ENCODE peak calls at places on chromosomes 12 and 14, in five cellular contexts. B is endothelial cell, C is omental fat pad, J is glutamatergic neuron, U is fibroblast of lung. I is an unnamed sample.

GRCh38 chr14:36940476-36940875 is 231.9 kb downstream of the SLC25A21 start:
- DNase-seq in B (no peak), J (no peak), U (no peak), C (no peak), I (no peak)

GRCh38 chr14:37597538-37598084 is 2.2 kb downstream of the TTC6 start:
- DNase-seq in B (peak), C (no peak), U (no peak), J (peak), I (no peak)

GRCh38 chr12:128259556-128260070 is 7.4 kb upstream of the TMEM132C start:
- DNase-seq in J (peak), U (peak), B (no peak), C (peak), I (peak)

GRCh38 chr14:53888535-53889386 is 67.9 kb downstream of the BMP4 start:
- DNase-seq in J (no peak), U (no peak), C (no peak), B (no peak), I (no peak)

GRCh38 chr12:2495452-2496112 is 299.2 kb upstream of the FKBP4 start:
- DNase-seq in U (no peak), B (no peak), J (no peak), C (no peak), I (no peak)

GRCh38 chr12:76569685-76570604 is 10.4 kb upstream of the OSBPL8 start:
- DNase-seq in J (no peak), B (no peak), U (no peak), C (no peak), I (no peak)

GRCh38 chr14:78567343-78567742 is 397.2 kb downstream of the NRXN3 start:
- DNase-seq in U (no peak), C (no peak), J (no peak), B (no peak), I (no peak)

GRCh38 chr14:65169351-65169750 is 67.0 kb upstream of the MAX start:
- DNase-seq in C (no peak), U (peak), J (no peak), B (no peak), I (no peak)

GRCh38 chr12:45388545-45388944 is 172.7 kb downstream of the ANO6 start:
- DNase-seq in U (peak), C (no peak), B (peak), J (no peak), I (peak)

GRCh38 chr12:29888777-29889176 is 105.0 kb upstream of the TMTC1 start:
- DNase-seq in C (no peak), B (no peak), J (no peak), U (no peak), I (no peak)

GRCh38 chr14:29278301-29278700 is 511.7 kb downstream of the FOXG1 start:
- DNase-seq in C (no peak), U (no peak), J (no peak), B (no peak), I (no peak)

GRCh38 chr14:29271669-29272068 is 505.1 kb downstream of the FOXG1 start:
- DNase-seq in C (no peak), U (no peak), B (no peak), J (no peak), I (no peak)

GRCh38 chr14:29274890-29275651 is 508.5 kb downstream of the FOXG1 start:
- DNase-seq in U (peak), C (no peak), B (no peak), J (peak), I (no peak)

GRCh38 chr14:29273513-29273912 is 506.9 kb downstream of the FOXG1 start:
- DNase-seq in B (no peak), C (no peak), J (no peak), U (no peak), I (no peak)
- TF ChIP-seq CTCF in B (peak), C (no peak), J (peak), U (no peak), I (peak)

DNA sequence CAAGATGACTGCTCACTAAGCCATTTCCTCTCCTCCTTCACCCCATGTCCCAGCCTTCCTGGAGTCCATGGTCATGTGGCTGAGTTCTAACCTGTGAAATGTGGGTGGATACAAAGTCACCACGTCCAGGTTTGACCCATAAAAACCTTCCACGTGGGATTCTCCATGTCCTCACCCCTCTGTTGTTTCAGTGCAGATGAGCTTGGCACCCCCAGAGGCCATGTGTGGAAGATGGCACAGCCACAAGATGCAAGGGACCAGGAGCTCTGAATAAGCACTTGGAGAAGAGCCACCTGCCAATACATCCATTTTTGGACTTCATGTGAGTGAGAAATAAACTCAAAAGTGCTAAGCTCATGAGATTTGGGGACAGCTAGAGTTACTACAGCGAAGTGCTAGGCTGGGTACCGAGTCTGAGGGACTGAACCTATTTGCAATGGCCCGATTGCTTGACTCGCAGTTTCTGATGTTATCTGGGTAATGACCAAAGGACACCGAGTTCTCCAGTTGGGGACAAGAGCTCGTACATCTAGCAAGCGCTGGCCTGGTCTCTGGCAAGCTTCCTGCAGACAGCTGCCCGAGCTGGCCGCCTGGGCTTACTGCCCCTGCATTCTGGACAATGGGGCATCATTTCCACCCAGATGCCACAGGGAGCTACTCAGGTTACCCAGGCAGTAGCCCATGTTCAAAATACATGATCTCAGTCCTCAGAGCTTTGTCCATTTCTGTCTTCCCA is 7.7 kb upstream of the SLC24A4 start:
- DNase-seq in B (no peak), J (no peak), C (no peak), U (no peak), I (no peak)
- TF ChIP-seq CTCF in B (no peak), J (no peak), C (no peak), U (no peak), I (no peak)

GRCh38 chr12:113310489-113310888 is 24.4 kb downstream of the SLC8B1 start:
- DNase-seq in J (no peak), C (no peak), U (no peak), B (no peak), I (no peak)
- TF ChIP-seq CTCF in J (no peak), C (no peak), U (no peak), B (no peak), I (peak)

DNA sequence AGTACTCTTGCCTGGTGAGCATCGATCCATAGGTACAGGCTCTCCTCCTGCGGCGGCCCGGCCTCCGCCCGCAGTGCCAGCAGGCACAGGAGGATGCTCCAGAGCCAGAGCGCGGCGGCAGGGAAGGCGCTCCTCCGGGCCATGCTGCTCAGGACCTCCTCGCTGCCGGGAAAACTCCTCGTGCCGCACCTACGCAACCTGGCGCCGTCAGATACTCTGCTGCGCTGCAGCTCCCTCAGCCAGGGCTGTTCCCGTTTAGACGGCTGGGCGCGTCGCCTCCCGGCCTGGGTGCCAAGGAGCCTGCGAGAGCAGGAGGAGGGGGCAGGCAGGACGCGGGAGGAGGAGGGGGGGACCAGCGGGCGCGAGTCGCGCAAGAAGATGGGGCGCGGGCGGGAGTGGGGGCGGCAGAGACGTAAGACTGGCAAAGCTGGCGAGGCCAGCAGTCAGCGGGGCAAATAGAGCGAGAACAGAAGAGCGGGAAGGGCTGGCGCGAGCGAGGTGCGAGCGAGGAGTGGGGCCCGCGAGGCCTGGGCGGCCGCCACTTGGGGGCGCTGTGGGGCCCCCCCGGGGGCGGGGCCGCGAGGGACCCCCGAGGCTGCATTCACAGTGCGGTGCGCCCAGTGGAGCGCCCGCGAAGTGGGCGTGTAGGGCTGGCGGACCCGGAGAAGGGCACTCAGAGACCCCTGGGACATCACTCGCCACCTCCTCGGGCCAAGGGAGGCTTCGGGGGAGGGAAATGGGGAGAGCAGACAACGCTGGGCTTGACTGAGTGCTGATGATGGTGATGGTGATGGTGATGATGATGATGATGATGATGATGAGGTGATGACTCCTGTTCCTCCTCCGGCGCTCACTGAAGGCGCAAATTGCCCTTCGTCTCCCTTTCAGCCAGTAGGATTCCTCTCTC is at the start of gene WIF1:
- DNase-seq in C (no peak), U (peak), B (peak), J (peak), I (no peak)
- TF ChIP-seq CTCF in C (no peak), U (no peak), B (peak), J (peak), I (peak)

DNA sequence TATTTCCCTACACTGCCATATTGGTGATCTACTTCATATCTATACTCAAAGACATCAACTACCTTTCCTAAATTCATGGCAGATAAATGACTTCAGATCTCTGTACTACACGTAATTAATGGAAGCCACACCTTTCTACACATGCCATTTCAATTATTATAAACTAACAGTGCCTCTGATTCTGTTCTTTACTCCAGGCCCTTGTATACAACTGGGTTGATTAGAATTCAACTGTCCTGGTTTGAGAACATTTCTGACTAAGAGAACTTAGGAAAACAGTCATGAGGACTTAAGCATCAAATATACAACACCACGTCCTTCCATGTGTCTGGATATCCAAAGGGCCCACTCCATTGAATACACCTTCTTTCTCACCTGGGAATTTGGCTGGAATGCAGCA is 1.8 kb downstream of the ACIN1 start:
- DNase-seq in U (no peak), J (no peak), B (no peak), C (no peak), I (no peak)
- TF ChIP-seq CTCF in U (no peak), J (no peak), B (no peak), C (no peak), I (no peak)

GRCh38 chr14:61218157-61218556 is 63.0 kb downstream of the TMEM30B start:
- DNase-seq in C (no peak), U (no peak), B (no peak), J (no peak), I (no peak)

GRCh38 chr14:61217516-61217915 is 63.6 kb downstream of the TMEM30B start:
- DNase-seq in C (no peak), U (no peak), J (no peak), B (no peak), I (no peak)

GRCh38 chr14:61219256-61219655 is 61.9 kb downstream of the TMEM30B start:
- DNase-seq in U (no peak), J (no peak), C (no peak), B (no peak), I (no peak)

GRCh38 chr14:61219673-61220072 is 61.5 kb downstream of the TMEM30B start:
- DNase-seq in B (no peak), U (peak), J (no peak), C (no peak), I (no peak)

DNA sequence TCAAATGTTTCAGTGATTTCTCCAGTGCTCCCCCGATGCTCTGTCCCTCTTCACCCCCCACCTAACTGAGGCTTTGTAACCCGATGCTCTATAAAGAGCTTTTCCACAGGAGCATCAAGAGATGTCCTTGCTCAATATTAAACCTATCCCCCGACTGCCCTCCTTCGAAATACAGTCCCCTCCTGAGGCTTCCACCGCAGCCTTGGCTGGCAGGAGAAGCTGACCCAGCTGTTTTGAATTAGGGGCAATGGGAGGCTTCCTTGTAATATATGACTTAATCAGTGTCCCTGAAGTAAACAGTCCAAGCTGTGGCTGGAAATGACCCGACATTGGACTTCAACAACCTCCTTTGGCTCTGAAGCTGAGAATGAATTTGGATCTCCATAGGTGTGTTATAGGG is 62.4 kb downstream of the TMEM30B start:
- DNase-seq in B (no peak), C (no peak), J (no peak), U (peak), I (no peak)
- TF ChIP-seq CTCF in B (no peak), C (no peak), J (no peak), U (no peak), I (no peak)

DNA sequence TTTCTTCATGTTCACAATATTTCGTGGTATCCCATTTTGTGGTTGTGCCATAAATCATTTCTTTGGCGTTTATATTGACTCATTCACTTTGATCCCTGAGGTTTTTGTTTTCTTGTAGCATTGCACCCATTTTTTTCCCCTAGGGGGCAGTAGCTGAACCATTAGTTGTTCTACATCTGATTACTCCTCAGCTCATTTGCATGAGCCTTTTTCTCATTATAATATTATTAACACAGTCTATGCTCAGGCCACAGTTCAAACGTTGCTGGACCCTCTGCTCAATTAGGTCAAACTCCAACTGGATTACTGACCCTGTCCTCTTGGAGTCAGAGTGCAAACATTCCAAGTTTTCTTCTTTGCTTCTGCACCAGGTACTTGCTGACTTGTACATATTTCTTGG is 475.4 kb upstream of the SEL1L start:
- DNase-seq in U (no peak), B (no peak), J (no peak), C (no peak), I (no peak)
- TF ChIP-seq CTCF in U (no peak), B (peak), J (peak), C (no peak), I (peak)

GRCh38 chr14:68842298-68842697 is 49.4 kb upstream of the ZFP36L1 start:
- DNase-seq in C (no peak), B (no peak), U (peak), J (no peak), I (no peak)

GRCh38 chr14:68846466-68846865 is 53.6 kb upstream of the ZFP36L1 start:
- DNase-seq in B (no peak), C (no peak), J (no peak), U (no peak), I (no peak)

GRCh38 chr14:68844210-68844545 is 51.3 kb upstream of the ZFP36L1 start:
- DNase-seq in C (no peak), U (no peak), J (no peak), B (no peak), I (no peak)

GRCh38 chr14:68841030-68841809 is 48.4 kb upstream of the ZFP36L1 start:
- DNase-seq in J (no peak), C (no peak), U (peak), B (no peak), I (no peak)

DNA sequence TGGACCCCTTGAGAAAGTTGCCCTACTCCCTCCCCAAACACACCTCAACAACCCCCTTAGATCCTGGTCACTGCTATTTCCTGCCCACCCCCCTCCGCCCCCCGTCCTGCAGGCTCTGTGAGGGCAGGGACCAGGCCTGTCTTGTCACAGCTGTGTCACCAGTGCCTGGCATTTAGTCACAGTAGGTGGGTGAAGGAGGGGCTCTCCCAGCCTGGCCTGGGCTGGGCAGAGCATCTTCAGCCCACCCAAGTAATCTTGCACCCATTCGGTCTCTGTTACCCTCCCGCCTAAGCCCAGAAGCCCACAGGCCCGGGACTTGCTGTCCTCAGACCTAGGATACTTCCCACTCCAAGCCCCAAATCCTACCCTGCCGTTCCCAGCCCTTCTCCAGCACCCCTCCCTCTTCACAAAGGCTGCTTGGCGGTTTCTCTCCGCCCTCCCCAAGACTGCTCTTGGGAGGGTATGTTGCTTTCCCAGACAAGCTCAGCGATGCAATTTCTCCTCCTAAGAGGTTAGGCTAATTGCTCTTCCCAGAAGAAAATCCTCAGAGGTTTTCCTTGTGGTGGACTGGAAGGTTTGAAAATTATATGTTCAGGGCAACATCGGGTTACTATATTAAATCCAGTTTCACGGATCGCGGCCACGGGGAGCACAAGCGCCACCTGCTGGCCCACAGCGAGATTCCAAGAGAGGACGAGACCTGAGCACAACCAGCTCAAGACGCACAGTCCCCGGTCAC is 50.8 kb upstream of the ZFP36L1 start:
- DNase-seq in U (peak), C (peak), J (peak), B (peak), I (peak)
- TF ChIP-seq CTCF in U (peak), C (peak), J (peak), B (peak), I (peak)

I was measured in neural crest cell.